ENCODE peak calls at places on chromosome 20, in eight cellular contexts. M is NCI-H774, C is caudate nucleus, O is RPMI8226, F is neuronal stem cell, K is aorta, U is hippocampal formation, B is type B pancreatic cell. S is an unnamed sample.

GRCh38 chr20:53731595-53731994 is 138.0 kb upstream of the ZNF217 start:
- DNase-seq in M (no peak), C (no peak), O (no peak), F (no peak), K (no peak), U (no peak), B (no peak), S (no peak)

GRCh38 chr20:17721802-17722486 is 22.2 kb downstream of the BANF2 start:
- DNase-seq in M (no peak), C (no peak), O (peak), F (no peak), K (no peak), U (no peak), B (no peak), S (no peak)

GRCh38 chr20:59145926-59146800 is 17.5 kb upstream of the ZNF831 start:
- DNase-seq in M (no peak), C (no peak), O (no peak), F (no peak), K (no peak), U (no peak), B (no peak), S (no peak)

GRCh38 chr20:44033344-44033743 is 118.7 kb downstream of the TOX2 start:
- DNase-seq in M (no peak), C (no peak), O (no peak), F (no peak), K (no peak), U (no peak), B (no peak), S (no peak)

GRCh38 chr20:50373674-50374286 is 136.4 kb upstream of the PTPN1 start:
- DNase-seq in M (no peak), C (no peak), O (no peak), F (no peak), K (no peak), U (no peak), B (no peak), S (no peak)

GRCh38 chr20:63529861-63530787 is 7.1 kb downstream of the PTK6 start:
- DNase-seq in M (no peak), C (no peak), O (no peak), F (no peak), K (no peak), U (no peak), B (no peak), S (no peak)

GRCh38 chr20:62567246-62568044 is 74.9 kb upstream of the SLCO4A1 start:
- DNase-seq in M (no peak), C (no peak), O (peak), F (no peak), K (no peak), U (no peak), B (no peak), S (no peak)

GRCh38 chr20:24815931-24816330 is 133.1 kb upstream of the CST7 start:
- DNase-seq in M (no peak), C (no peak), O (no peak), F (no peak), K (no peak), U (no peak), B (no peak), S (no peak)

GRCh38 chr20:61436268-61436667 is 184.2 kb downstream of the CDH4 start:
- DNase-seq in M (no peak), C (no peak), O (no peak), F (no peak), K (no peak), U (no peak), B (no peak), S (no peak)

GRCh38 chr20:60113771-60114170 is 155.5 kb downstream of the CDH26 start:
- DNase-seq in M (no peak), C (no peak), O (no peak), F (no peak), K (no peak), U (no peak), B (no peak), S (no peak)

GRCh38 chr20:21559305-21559704 is 45.4 kb upstream of the NKX2-2 start:
- DNase-seq in M (no peak), C (no peak), O (no peak), F (no peak), K (no peak), U (no peak), B (no peak), S (no peak)

GRCh38 chr20:62208805-62209755 is 11.0 kb downstream of the HRH3 start:
- DNase-seq in M (no peak), C (no peak), O (peak), F (no peak), K (no peak), U (no peak), B (no peak), S (no peak)

GRCh38 chr20:45965169-45966002 is 6.6 kb downstream of the ZNF335 start:
- DNase-seq in M (no peak), C (no peak), O (no peak), F (no peak), K (peak), U (no peak), B (no peak), S (no peak)

GRCh38 chr20:21436186-21436585 is 38.9 kb upstream of the NKX2-4 start:
- DNase-seq in M (no peak), C (no peak), O (no peak), F (no peak), K (no peak), U (no peak), B (no peak), S (no peak)

GRCh38 chr20:8664778-8665177 is 404.1 kb upstream of the PLCB4 start:
- DNase-seq in M (no peak), C (no peak), O (no peak), F (no peak), K (no peak), U (no peak), B (no peak), S (no peak)

GRCh38 chr20:23116301-23117089 is 30.4 kb upstream of the CD93 start:
- DNase-seq in M (peak), C (no peak), O (no peak), F (no peak), K (peak), U (no peak), B (no peak), S (no peak)

GRCh38 chr20:48102821-48103635 is 317.7 kb upstream of the SULF2 start:
- DNase-seq in M (no peak), C (no peak), O (no peak), F (no peak), K (no peak), U (no peak), B (no peak), S (peak)

S was measured in putamen.